ENCODE peak calls at places on chromosome 17, in four cellular contexts. R is stomach, L is neural progenitor cell, S is lower lobe of right lung. F is an unnamed sample. For H3K4me1 and H3K9me3, the result is how much of the 10 kb centered on the place peaks cover.

GRCh38 chr17:44900894-44901293 is 1.6 kb upstream of the EFTUD2 start:
- DNase-seq in R (no peak), L (no peak), S (no peak), F (peak)

GRCh38 chr17:29145289-29146058 is 34.7 kb downstream of the MYO18A start:
- DNase-seq in R (peak), L (peak), S (peak), F (peak)

GRCh38 chr17:52155301-52155700 is 3.2 kb downstream of the CA10 start:
- DNase-seq in R (no peak), L (no peak), S (no peak), F (no peak)

GRCh38 chr17:50256826-50257573 is 17.3 kb upstream of the TMEM92 start:
- DNase-seq in R (no peak), L (no peak), S (no peak), F (no peak)

GRCh38 chr17:57603978-57604377 is 141.1 kb downstream of the CCDC182 start:
- DNase-seq in R (peak), L (no peak), S (peak), F (no peak)

GRCh38 chr17:2222301-2222700 is 81.3 kb downstream of the SMG6 start:
- DNase-seq in R (no peak), L (no peak), S (no peak), F (no peak)

GRCh38 chr17:75087558-75088453 is at the start of gene SLC16A5:
- DNase-seq in R (peak), L (peak), S (peak), F (peak)

GRCh38 chr17:19755392-19755791 is 7.3 kb upstream of the ALDH3A1 start:
- DNase-seq in R (no peak), L (no peak), S (no peak), F (no peak)

GRCh38 chr17:64497565-64498035 is 746 bp upstream of the POLG2 start:
- DNase-seq in R (no peak), L (no peak), S (no peak), F (no peak)

GRCh38 chr17:78824240-78824639 is 16.4 kb downstream of the USP36 start:
- DNase-seq in R (no peak), L (no peak), S (no peak), F (no peak)

GRCh38 chr17:73594025-73594424 is 50.2 kb downstream of the SDK2 start:
- DNase-seq in R (no peak), L (peak), S (no peak), F (no peak)

GRCh38 chr17:78597923-78598545 is 20.8 kb upstream of the DNAH17 start:
- DNase-seq in R (no peak), L (no peak), S (no peak), F (peak)

GRCh38 chr17:76497979-76498885 is 3.0 kb downstream of the RHBDF2 start:
- DNase-seq in R (peak), L (peak), S (peak), F (peak)

GRCh38 chr17:55348749-55349354 is 72.8 kb downstream of the MMD start:
- DNase-seq in R (peak), L (peak), S (peak), F (peak)

GRCh38 chr17:72802726-72803125 is 289.8 kb downstream of the SLC39A11 start:
- DNase-seq in R (no peak), L (no peak), S (no peak), F (no peak)

GRCh38 chr17:74678541-74678940 is 34.2 kb downstream of the CD300LF start:
- DNase-seq in R (no peak), L (no peak), S (no peak), F (no peak)

GRCh38 chr17:82837586-82838320 is 2.1 kb downstream of the ZNF750 start:
- DNase-seq in R (no peak), L (no peak), S (no peak), F (no peak)

GRCh38 chr17:2244545-2245525 is 58.8 kb downstream of the SMG6 start:
- DNase-seq in R (peak), L (peak), S (peak), F (peak)

GRCh38 chr17:11757796-11758195 is 159.5 kb downstream of the DNAH9 start:
- DNase-seq in R (no peak), L (no peak), S (no peak), F (no peak)

GRCh38 chr17:79618383-79619067 is 7.7 kb upstream of the RBFOX3 start:
- DNase-seq in R (no peak), L (no peak), S (peak), F (peak)

GRCh38 chr17:61400786-61401279 is 1.2 kb downstream of the TBX2 start:
- DNase-seq in R (no peak), L (peak), S (no peak), F (peak)

GRCh38 chr17:45020354-45021138 is 30.9 kb downstream of the DCAKD start:
- DNase-seq in R (peak), L (peak), S (no peak), F (no peak)

GRCh38 chr17:29196784-29197515 is 16.8 kb upstream of the MYO18A start:
- DNase-seq in R (no peak), L (no peak), S (no peak), F (no peak)

GRCh38 chr17:57588086-57588485 is 157.0 kb downstream of the CCDC182 start:
- DNase-seq in R (no peak), L (peak), S (no peak), F (peak)

GRCh38 chr17:62653002-62653830 is 25.7 kb downstream of the MRC2 start:
- DNase-seq in R (peak), L (peak), S (peak), F (peak)

GRCh38 chr17:6567528-6568185 is 11.3 kb upstream of the PITPNM3 start:
- DNase-seq in R (peak), L (peak), S (peak), F (peak)

GRCh38 chr17:2707721-2708584 is 3.6 kb downstream of the CLUH start:
- DNase-seq in R (peak), L (peak), S (peak), F (no peak)

GRCh38 chr17:1002412-1002753 is 5.5 kb downstream of the TIMM22 start:
- DNase-seq in R (no peak), L (no peak), S (no peak), F (peak)

GRCh38 chr17:30095507-30096244 is 20.9 kb upstream of the NSRP1 start:
- DNase-seq in R (no peak), L (peak), S (no peak), F (peak)

GRCh38 chr17:51703364-51704341 is 443.3 kb downstream of the UTP18 start:
- DNase-seq in R (peak), L (no peak), S (no peak), F (no peak)

GRCh38 chr17:47714773-47715396 is 18.2 kb upstream of the TBX21 start:
- DNase-seq in R (no peak), L (no peak), S (no peak), F (no peak)

GRCh38 chr17:42562845-42563509 is 1.0 kb downstream of the COASY start:
- DNase-seq in R (no peak), L (no peak), S (no peak), F (no peak)

GRCh38 chr17:42561908-42562844 is at the start of gene COASY:
- DNase-seq in R (peak), L (peak), S (peak), F (peak)

GRCh38 chr17:42564815-42565522 is 1.9 kb upstream of the MLX start:
- DNase-seq in R (no peak), L (no peak), S (no peak), F (no peak)

GRCh38 chr17:42563950-42564349 is 2.0 kb downstream of the COASY start:
- DNase-seq in R (no peak), L (no peak), S (no peak), F (no peak)

GRCh38 chr17:42563543-42563942 is 1.6 kb downstream of the COASY start:
- DNase-seq in R (peak), L (no peak), S (no peak), F (no peak)
- H3K4me3 ChIP-seq in R (peak), L (no peak), S (peak), F (peak)

DNA sequence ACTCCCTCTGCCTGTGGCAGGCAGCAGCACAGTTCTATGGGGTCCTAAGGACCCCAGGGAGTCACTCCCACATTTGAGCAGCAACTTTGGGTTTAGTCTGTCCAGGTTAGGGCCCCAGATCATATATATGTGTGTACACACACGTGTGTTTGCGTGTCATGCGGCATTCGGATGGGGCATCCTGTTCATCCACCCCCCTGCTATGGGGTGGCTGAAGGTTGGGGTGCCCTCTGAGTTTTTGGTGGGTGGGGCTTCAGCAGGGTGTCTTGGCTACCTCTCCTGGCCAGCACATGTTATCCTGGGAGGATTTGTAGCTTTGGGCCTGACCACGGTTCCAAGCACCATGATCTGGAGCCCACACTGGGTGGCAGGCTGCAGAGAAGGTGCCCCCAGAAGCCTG is 100.7 kb downstream of the RAB11FIP4 start:
- DNase-seq in R (no peak), L (no peak), S (no peak), F (no peak)
- H3K4me1 ChIP-seq in R (half or more), L (under half), S (half or more), F (under half)

GRCh38 chr17:22409160-22409751 is 716.9 kb downstream of the KCNJ18 start:
- DNase-seq in R (no peak), L (no peak), S (no peak), F (no peak)

GRCh38 chr17:22410136-22410535 is 717.8 kb downstream of the KCNJ18 start:
- DNase-seq in R (no peak), L (no peak), S (no peak), F (no peak)

DNA sequence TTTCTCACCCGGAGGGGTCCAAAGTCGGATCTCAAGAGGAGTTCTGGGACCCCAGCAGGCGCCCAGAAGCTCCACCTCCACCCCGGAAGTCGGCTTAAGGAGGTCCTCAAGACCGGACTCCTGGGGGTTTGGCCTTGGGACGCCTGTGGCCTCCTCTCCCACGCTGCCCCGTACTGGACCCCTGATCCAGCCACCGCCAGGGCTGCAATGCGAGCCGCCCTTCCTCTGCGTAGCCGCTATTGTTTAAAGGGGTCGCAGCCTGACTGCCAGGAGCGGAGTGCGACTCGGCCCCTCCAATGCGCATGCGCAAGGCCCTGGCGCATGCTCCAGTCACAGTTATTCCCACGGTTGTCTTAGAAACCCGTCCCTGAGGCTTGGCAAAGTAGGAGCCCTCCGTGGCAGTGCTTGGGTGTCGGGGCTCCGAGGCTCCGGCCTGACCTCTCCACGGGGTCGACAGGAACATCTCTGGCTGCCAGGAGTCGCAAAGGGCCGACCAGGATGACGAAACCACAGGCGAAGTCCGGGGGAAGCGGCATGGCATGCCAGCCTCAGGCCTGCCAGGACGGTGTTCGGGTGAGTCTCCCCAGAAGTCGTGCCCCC is 719.0 kb downstream of the KCNJ18 start:
- DNase-seq in R (no peak), L (no peak), S (no peak), F (no peak)
- H3K9me3 ChIP-seq in R (under half), L (under half), S (under half), F (under half)

DNA sequence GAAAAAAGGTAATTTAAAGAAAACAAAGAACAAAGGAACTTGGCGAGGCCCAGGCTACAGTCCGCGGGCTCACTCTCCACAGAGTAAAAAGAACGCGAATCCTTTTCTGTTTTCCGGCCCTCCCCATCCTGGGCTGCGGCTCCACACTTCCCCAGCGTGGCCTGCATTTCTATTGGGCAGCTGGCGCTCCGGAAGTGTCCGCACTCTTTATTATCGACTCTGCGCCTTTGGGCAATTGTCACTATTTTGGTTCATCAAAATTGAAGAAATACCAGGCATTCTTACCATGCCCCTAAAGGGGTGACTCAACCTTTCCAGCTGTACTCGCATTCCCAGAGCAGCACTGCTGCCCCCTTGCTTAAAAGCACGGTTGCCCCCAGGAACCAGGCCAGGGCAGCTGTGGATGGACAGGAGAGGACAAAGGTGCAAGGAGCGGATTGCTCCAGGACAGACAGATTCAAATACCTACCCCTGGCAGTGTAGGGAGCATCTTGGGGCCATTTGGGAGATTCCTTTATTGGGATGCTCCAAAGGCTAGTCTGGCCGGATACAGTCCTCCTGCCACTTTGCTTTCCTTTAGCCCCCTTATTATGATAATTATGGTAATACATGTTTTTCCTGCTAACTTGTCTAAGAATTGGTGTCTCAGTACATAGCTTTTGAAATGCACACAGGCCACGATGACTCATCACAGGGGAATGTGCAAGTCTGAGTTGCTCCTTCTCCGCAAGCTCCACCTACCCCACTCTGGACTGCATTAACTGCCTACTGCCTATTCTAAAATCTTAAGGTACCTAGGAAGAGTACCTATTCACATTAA is 985 bp upstream of the SLFN12 start:
- DNase-seq in R (peak), L (peak), S (peak), F (peak)
- H3K4me3 ChIP-seq in R (peak), L (peak), S (peak), F (peak)

GRCh38 chr17:33385713-33386112 is 92.6 kb upstream of the ASIC2 start:
- DNase-seq in R (no peak), L (no peak), S (no peak), F (no peak)
- H3K4me1 ChIP-seq in R (under half), L (under half), S (under half), F (under half)

DNA sequence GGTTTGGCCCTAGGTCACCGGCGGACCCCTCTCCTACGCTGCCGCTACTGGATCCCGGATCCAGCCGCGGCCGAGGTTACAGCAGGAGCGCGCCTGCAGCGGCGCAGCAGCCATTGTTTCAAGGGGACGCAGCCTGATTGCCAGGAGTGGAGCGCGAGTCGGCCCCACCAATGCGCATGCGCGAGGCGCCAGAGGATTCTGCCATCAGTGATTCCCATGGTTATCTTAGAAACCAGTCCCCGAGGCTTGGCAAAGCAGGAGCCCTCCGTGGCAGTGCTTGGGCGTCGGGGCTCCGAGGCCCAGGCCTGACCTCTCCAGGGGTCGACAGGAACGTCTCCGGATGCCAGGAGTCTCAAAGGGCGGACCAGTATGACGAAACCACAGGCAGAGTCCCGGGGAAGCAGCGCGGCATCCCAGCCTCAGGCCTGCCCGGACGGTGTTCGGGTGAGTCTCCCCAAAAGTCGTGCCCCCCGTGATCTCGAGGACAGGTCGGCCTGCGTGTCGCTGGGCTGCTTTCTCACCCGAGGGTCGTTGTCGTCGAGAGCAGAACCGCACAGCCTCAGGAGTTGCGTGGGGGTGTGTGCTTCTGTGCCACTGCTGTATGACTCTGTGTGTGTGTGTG is 608.5 kb downstream of the KCNJ18 start:
- DNase-seq in R (no peak), L (no peak), S (no peak), F (no peak)
- H3K9me3 ChIP-seq in R (under half), L (under half), S (under half), F (under half)

GRCh38 chr17:60145006-60145935 is 4.5 kb upstream of the CA4 start:
- DNase-seq in R (no peak), L (peak), S (no peak), F (no peak)

GRCh38 chr17:60139438-60140285 is 10.1 kb upstream of the CA4 start:
- DNase-seq in R (peak), L (peak), S (peak), F (peak)

GRCh38 chr17:60146206-60146605 is 3.6 kb upstream of the CA4 start:
- DNase-seq in R (no peak), L (no peak), S (no peak), F (no peak)

GRCh38 chr17:60141111-60142018 is 8.4 kb upstream of the CA4 start:
- DNase-seq in R (peak), L (peak), S (peak), F (no peak)

GRCh38 chr17:60142872-60143499 is 6.8 kb upstream of the CA4 start:
- DNase-seq in R (peak), L (peak), S (peak), F (peak)
- H3K4me3 ChIP-seq in R (no peak), L (peak), S (no peak), F (peak)

GRCh38 chr17:81578038-81578441 is 25.9 kb upstream of the FAAP100 start:
- DNase-seq in R (no peak), L (no peak), S (no peak), F (peak)

GRCh38 chr17:81577278-81578000 is 25.3 kb upstream of the FAAP100 start:
- DNase-seq in R (no peak), L (no peak), S (no peak), F (peak)

GRCh38 chr17:81578561-81579225 is 26.5 kb upstream of the FAAP100 start:
- DNase-seq in R (no peak), L (no peak), S (no peak), F (no peak)

GRCh38 chr17:81575836-81576235 is 23.7 kb upstream of the FAAP100 start:
- DNase-seq in R (no peak), L (no peak), S (no peak), F (no peak)

GRCh38 chr17:81576621-81577277 is 24.6 kb upstream of the FAAP100 start:
- DNase-seq in R (no peak), L (no peak), S (no peak), F (peak)
- H3K4me1 ChIP-seq in R (under half), L (under half), S (under half), F (under half)

DNA sequence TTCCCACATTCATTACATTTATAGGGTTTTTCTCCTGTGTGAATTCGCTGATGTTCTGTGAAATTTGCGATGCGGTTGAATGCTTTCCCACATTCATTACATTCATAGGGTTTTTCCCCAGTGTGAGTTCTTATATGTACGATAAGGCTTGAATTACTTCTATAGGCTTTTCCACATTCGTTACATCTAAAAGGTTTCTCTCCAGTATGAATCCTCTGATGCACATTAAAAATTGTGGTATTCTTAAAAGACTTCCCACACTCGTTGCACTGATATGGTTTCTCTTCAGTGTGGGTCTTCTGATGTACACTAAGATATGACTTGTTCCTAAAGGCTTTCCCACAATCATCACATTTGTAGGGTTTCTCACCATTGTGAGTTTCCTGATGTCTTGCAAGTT is 30.4 kb downstream of the ZNF624 start:
- DNase-seq in R (no peak), L (no peak), S (no peak), F (no peak)
- H3K9me3 ChIP-seq in R (under half), L (under half), S (half or more), F (half or more)